ENCODE peak calls at places on chromosomes 7 and 10, in seven cellular contexts. V, C, G, H, A, X and I are unnamed samples.

GRCh38 chr10:12875100-12875499 is 126.4 kb downstream of the CCDC3 start:
- DNase-seq in V (no peak), C (no peak), G (no peak), H (no peak), A (no peak), X (no peak), I (peak)

GRCh38 chr10:23439452-23439919 is 611 bp downstream of the OTUD1 start:
- DNase-seq in V (peak), C (no peak), G (peak), H (no peak), A (no peak), X (no peak), I (no peak)

GRCh38 chr10:132675031-132675740 is 110.8 kb downstream of the NKX6-2 start:
- DNase-seq in V (no peak), C (no peak), G (no peak), H (no peak), A (no peak), X (no peak), I (no peak)

GRCh38 chr10:513393-513792 is 176.1 kb downstream of the DIP2C start:
- DNase-seq in V (no peak), C (no peak), G (no peak), H (peak), A (no peak), X (no peak), I (no peak)

GRCh38 chr7:112086496-112087254 is 119.5 kb downstream of the DOCK4 start:
- DNase-seq in V (no peak), C (no peak), G (no peak), H (no peak), A (peak), X (no peak), I (no peak)

GRCh38 chr10:126041804-126042231 is 145.5 kb downstream of the FANK1 start:
- DNase-seq in V (no peak), C (no peak), G (peak), H (peak), A (peak), X (no peak), I (peak)

GRCh38 chr7:117544061-117544460 is 64.2 kb downstream of the CFTR start:
- DNase-seq in V (no peak), C (no peak), G (no peak), H (no peak), A (no peak), X (no peak), I (no peak)

GRCh38 chr10:31075434-31075833 is 43.8 kb upstream of the ZNF438 start:
- DNase-seq in V (no peak), C (no peak), G (no peak), H (no peak), A (no peak), X (no peak), I (no peak)

GRCh38 chr7:32564542-32564941 is 69.3 kb downstream of the AVL9 start:
- DNase-seq in V (no peak), C (no peak), G (no peak), H (no peak), A (no peak), X (no peak), I (no peak)

GRCh38 chr7:12929416-12930140 is 242.1 kb downstream of the ARL4A start:
- DNase-seq in V (no peak), C (no peak), G (no peak), H (no peak), A (no peak), X (no peak), I (no peak)

GRCh38 chr7:102469972-102470825 is 5.4 kb downstream of the LRWD1 start:
- DNase-seq in V (no peak), C (no peak), G (no peak), H (no peak), A (no peak), X (no peak), I (no peak)

GRCh38 chr10:45427305-45427955 is 53.4 kb downstream of the ALOX5 start:
- DNase-seq in V (no peak), C (no peak), G (no peak), H (no peak), A (no peak), X (no peak), I (no peak)

GRCh38 chr10:130689743-130690626 is 553.8 kb downstream of the GLRX3 start:
- DNase-seq in V (no peak), C (no peak), G (peak), H (no peak), A (no peak), X (no peak), I (no peak)

GRCh38 chr10:106181491-106181890 is 983.0 kb downstream of the SORCS1 start:
- DNase-seq in V (no peak), C (no peak), G (no peak), H (no peak), A (no peak), X (no peak), I (no peak)

GRCh38 chr7:143882611-143883078 is 19.3 kb downstream of the TCAF1 start:
- DNase-seq in V (peak), C (no peak), G (peak), H (no peak), A (peak), X (no peak), I (no peak)

GRCh38 chr10:6445671-6446278 is 134.3 kb downstream of the PRKCQ start:
- DNase-seq in V (peak), C (peak), G (peak), H (no peak), A (peak), X (no peak), I (peak)

GRCh38 chr7:74252893-74253292 is 1.3 kb downstream of the RFC2 start:
- DNase-seq in V (no peak), C (no peak), G (no peak), H (no peak), A (no peak), X (no peak), I (no peak)

GRCh38 chr10:44293842-44294241 is 91.1 kb downstream of the CXCL12 start:
- DNase-seq in V (no peak), C (no peak), G (no peak), H (no peak), A (peak), X (no peak), I (no peak)

GRCh38 chr10:117666131-117666530 is 123.6 kb downstream of the EMX2 start:
- DNase-seq in V (no peak), C (no peak), G (no peak), H (no peak), A (no peak), X (no peak), I (no peak)

GRCh38 chr7:31398815-31399214 is 58.3 kb upstream of the NEUROD6 start:
- DNase-seq in V (no peak), C (no peak), G (no peak), H (no peak), A (no peak), X (no peak), I (no peak)

GRCh38 chr7:125355899-125356298 is 426.3 kb upstream of the POT1 start:
- DNase-seq in V (no peak), C (no peak), G (no peak), H (peak), A (no peak), X (no peak), I (no peak)

GRCh38 chr10:79314761-79315601 is 32.3 kb upstream of the PPIF start:
- DNase-seq in V (no peak), C (no peak), G (no peak), H (no peak), A (no peak), X (no peak), I (no peak)

GRCh38 chr10:9012312-9012711 is 957.8 kb downstream of the GATA3 start:
- DNase-seq in V (no peak), C (no peak), G (no peak), H (no peak), A (no peak), X (no peak), I (no peak)

GRCh38 chr10:3082290-3082689 is 14.9 kb downstream of the PFKP start:
- DNase-seq in V (no peak), C (no peak), G (no peak), H (no peak), A (no peak), X (no peak), I (no peak)

GRCh38 chr10:80444646-80445319 is 9.3 kb upstream of the TSPAN14 start:
- DNase-seq in V (peak), C (no peak), G (peak), H (peak), A (peak), X (no peak), I (peak)

DNA sequence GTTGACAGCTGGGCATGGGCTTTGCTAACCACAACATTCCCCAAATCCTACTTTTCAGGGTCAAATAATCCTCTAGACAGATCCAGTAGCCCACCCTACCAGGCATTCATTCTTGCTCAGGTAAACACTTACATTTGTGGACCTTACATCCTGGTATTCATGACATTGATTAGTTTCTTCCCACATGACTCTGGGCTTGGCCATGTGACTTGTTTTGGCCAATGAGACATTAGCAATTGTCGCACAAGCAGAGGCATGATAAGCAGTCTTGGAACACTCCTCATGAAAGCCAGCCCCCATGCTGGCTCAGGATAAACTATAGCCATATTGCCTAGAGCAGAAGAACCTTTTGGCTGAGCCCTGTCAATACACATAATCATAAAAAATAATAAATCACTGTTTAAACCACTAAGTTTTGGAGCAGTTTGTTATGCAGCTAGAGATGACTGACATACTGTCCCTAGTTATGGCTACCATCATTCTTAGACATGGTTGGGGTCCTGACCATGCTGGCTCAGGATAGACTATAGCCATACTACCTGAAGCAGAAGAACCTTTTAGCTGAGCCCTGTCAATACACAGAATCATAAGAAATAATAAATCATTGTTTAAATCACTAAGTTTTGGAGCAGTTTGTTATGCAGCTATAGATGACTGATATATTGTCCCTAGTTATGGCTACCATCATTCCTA is 6.3 kb upstream of the COL13A1 start:
- DNase-seq in V (no peak), C (no peak), G (no peak), H (no peak), A (no peak), X (no peak), I (no peak)
- TF ChIP-seq JUND in V (no peak), C (no peak), G (no peak), H (no peak), A (no peak), X (no peak), I (no peak)

DNA sequence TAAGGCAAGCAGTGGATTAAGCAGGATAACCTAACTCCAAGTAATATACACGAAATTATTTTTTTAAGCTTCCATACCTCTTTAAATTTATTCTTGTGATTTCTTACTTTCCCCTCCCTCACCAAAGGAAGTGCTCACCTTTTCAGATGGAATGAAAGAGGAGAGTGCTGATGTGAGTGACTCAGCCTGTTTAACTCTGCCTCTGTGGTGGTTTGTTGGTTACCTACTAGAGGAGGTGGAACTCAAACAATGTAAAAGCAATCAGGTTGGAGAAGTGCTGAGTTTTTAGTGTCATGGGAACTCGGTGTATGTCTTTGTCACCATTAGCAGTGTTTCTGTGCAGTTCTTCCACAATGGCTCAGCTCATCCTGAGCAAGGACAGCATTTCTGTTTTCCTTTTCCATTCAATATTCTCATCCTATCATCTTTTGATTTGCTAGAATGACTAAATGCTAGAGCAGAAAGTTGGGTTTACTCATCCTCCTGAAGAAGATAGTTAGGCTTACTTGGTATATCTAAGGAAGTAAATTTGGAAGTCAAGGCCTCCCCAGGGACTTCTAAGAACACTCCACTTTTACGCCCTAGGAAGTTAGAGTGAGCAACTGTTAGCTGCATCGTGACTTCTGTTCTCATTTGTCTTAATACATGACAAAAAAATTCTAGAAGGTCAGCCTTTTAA is 6.0 kb downstream of the ADD3 start:
- DNase-seq in V (no peak), C (no peak), G (no peak), H (no peak), A (peak), X (no peak), I (no peak)
- TF ChIP-seq JUND in V (no peak), C (peak), G (no peak), H (no peak), A (no peak), X (no peak), I (no peak)

GRCh38 chr10:96295475-96295874 is 8.8 kb upstream of the DNTT start:
- DNase-seq in V (no peak), C (no peak), G (no peak), H (no peak), A (no peak), X (no peak), I (no peak)
- TF ChIP-seq JUND in V (no peak), C (no peak), G (no peak), H (no peak), A (no peak), X (no peak), I (no peak)

GRCh38 chr10:4512557-4513286 is 313.3 kb upstream of the AKR1E2 start:
- DNase-seq in V (no peak), C (peak), G (peak), H (no peak), A (peak), X (no peak), I (peak)
- TF ChIP-seq JUND in V (no peak), C (no peak), G (peak), H (no peak), A (no peak), X (no peak), I (no peak)

GRCh38 chr10:46560952-46561351 is 4.5 kb upstream of the GPRIN2 start:
- DNase-seq in V (no peak), C (no peak), G (no peak), H (no peak), A (no peak), X (no peak), I (no peak)

GRCh38 chr10:46559231-46559671 is 2.8 kb upstream of the GPRIN2 start:
- DNase-seq in V (no peak), C (no peak), G (no peak), H (no peak), A (no peak), X (no peak), I (no peak)

GRCh38 chr10:46558141-46558410 is 1.6 kb upstream of the GPRIN2 start:
- DNase-seq in V (no peak), C (no peak), G (no peak), H (no peak), A (no peak), X (no peak), I (no peak)

GRCh38 chr10:46558411-46559185 is 2.1 kb upstream of the GPRIN2 start:
- DNase-seq in V (no peak), C (no peak), G (no peak), H (no peak), A (peak), X (no peak), I (peak)

DNA sequence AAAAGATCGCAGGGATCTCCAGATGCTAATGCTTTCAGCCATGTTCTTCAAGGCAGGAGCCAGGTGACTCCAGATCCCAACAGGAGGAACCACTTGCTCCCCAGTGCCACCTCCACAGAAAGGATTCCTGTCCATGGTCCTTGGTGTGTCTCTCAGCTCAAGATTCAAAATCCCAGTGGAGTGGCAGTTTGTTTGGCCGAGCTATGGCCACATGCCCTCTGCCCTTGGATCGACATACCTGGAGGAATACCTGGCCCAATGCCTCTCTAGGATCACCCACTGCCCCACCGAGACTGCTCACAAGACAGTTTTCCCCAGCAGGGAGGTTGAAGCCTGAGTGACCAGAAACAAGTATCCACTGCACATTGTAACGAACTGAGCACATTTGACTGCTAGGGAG is 3.9 kb upstream of the GPRIN2 start:
- DNase-seq in V (no peak), C (no peak), G (no peak), H (no peak), A (no peak), X (no peak), I (no peak)
- TF ChIP-seq JUND in V (no peak), C (no peak), G (no peak), H (no peak), A (no peak), X (no peak), I (no peak)

GRCh38 chr7:108459922-108460551 is 3.8 kb upstream of the NRCAM start:
- DNase-seq in V (peak), C (peak), G (peak), H (no peak), A (peak), X (no peak), I (peak)
- TF ChIP-seq JUND in V (no peak), C (no peak), G (no peak), H (no peak), A (no peak), X (no peak), I (no peak)

DNA sequence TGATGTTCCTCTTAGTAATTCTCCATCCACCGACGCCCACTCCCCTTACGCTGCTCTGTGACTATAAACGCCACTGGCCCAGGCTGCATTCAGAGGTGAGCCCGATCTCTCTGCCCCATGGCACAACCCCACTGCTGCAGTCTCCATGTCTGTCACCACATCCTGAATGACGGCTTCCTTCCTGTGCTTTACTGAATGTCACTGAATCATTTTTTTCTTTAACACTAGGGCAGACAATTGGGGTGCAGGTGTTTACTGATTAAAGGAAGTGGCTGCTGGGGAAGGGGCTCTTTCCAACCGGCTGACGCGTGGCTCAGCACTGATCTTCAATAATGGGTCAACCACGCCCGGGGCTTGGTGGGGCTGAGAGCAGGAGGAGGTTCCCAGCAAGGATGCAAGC is 208.3 kb downstream of the USP6NL start:
- DNase-seq in V (no peak), C (no peak), G (no peak), H (no peak), A (no peak), X (no peak), I (no peak)
- TF ChIP-seq JUND in V (no peak), C (no peak), G (no peak), H (no peak), A (no peak), X (no peak), I (no peak)

DNA sequence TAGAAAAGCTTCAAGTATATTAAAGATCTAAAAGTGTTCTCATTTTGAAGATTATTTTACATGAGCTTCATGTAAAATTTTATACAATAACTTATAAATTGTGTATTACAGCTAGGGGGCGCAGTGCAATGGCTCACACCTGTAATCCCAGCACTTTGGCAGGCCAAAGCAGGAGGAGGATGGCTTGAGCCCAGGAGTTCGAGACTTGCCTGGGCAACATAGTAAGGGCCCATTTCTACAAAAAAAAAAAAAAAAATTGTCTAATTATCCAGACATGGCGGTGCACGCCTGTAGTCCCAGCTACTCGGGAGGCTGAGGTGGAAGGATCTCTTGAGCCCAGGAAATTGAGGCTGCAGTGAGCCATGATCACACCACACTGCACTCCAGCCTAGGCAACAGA is 16.6 kb downstream of the ACBD5 start:
- DNase-seq in V (no peak), C (no peak), G (peak), H (no peak), A (peak), X (no peak), I (no peak)
- TF ChIP-seq JUND in V (no peak), C (no peak), G (no peak), H (no peak), A (no peak), X (no peak), I (no peak)

GRCh38 chr10:20953120-20953519 is 56.0 kb upstream of the NEBL start:
- DNase-seq in V (no peak), C (no peak), G (no peak), H (no peak), A (no peak), X (no peak), I (no peak)
- TF ChIP-seq JUND in V (no peak), C (no peak), G (no peak), H (no peak), A (no peak), X (no peak), I (no peak)